ENCODE peak calls at places on chromosomes 13 and 19, in seven cellular contexts. One of them, this sample, is unnamed.
A peak's percentile ranks its signal among the peaks of the same experiment; 100 is the strongest.

GRCh38 chr19:38506723-38507550 is 73.4 kb downstream of the RYR1 start:
- DNase-seq in esophagus squamous epithelium: peak; percentile 52
- DNase-seq in NCI-H187: no peak
- DNase-seq in activated CD4-positive, alpha-beta T cell treated with anti-CD3 and anti-CD28 coated beads, Interleukin-2, amount 50 U/mL, for 1 hour: peak; percentile 84
- DNase-seq in progenitor cell of endocrine pancreas: peak; percentile 25
- DNase-seq in anterior cingulate cortex: peak; percentile 10
- DNase-seq in BE2C: peak; percentile 100
- DNase-seq in this sample: peak; percentile 56

GRCh38 chr13:42796747-42797356 is 15.5 kb downstream of the FAM216B start:
- DNase-seq in esophagus squamous epithelium: no peak
- DNase-seq in NCI-H187: no peak
- DNase-seq in activated CD4-positive, alpha-beta T cell treated with anti-CD3 and anti-CD28 coated beads, Interleukin-2, amount 50 U/mL, for 1 hour: no peak
- DNase-seq in progenitor cell of endocrine pancreas: no peak
- DNase-seq in anterior cingulate cortex: no peak
- DNase-seq in BE2C: no peak
- DNase-seq in this sample: no peak

GRCh38 chr19:35797663-35798062 is 15.0 kb downstream of the PRODH2 start:
- DNase-seq in esophagus squamous epithelium: no peak
- DNase-seq in NCI-H187: no peak
- DNase-seq in activated CD4-positive, alpha-beta T cell treated with anti-CD3 and anti-CD28 coated beads, Interleukin-2, amount 50 U/mL, for 1 hour: no peak
- DNase-seq in progenitor cell of endocrine pancreas: no peak
- DNase-seq in anterior cingulate cortex: peak; percentile 43
- DNase-seq in BE2C: no peak
- DNase-seq in this sample: no peak

GRCh38 chr19:30167976-30168635 is 204.1 kb upstream of the ZNF536 start:
- DNase-seq in esophagus squamous epithelium: no peak
- DNase-seq in NCI-H187: no peak
- DNase-seq in activated CD4-positive, alpha-beta T cell treated with anti-CD3 and anti-CD28 coated beads, Interleukin-2, amount 50 U/mL, for 1 hour: no peak
- DNase-seq in progenitor cell of endocrine pancreas: no peak
- DNase-seq in anterior cingulate cortex: no peak
- DNase-seq in BE2C: no peak
- DNase-seq in this sample: no peak

GRCh38 chr13:71865858-71866172 is 1.2 kb downstream of the DACH1 start:
- DNase-seq in esophagus squamous epithelium: no peak
- DNase-seq in NCI-H187: no peak
- DNase-seq in activated CD4-positive, alpha-beta T cell treated with anti-CD3 and anti-CD28 coated beads, Interleukin-2, amount 50 U/mL, for 1 hour: no peak
- DNase-seq in progenitor cell of endocrine pancreas: peak; percentile 14
- DNase-seq in anterior cingulate cortex: no peak
- DNase-seq in BE2C: peak; percentile 56
- DNase-seq in this sample: no peak

GRCh38 chr19:14361824-14362223 is 19.4 kb upstream of the ADGRE5 start:
- DNase-seq in esophagus squamous epithelium: no peak
- DNase-seq in NCI-H187: no peak
- DNase-seq in activated CD4-positive, alpha-beta T cell treated with anti-CD3 and anti-CD28 coated beads, Interleukin-2, amount 50 U/mL, for 1 hour: no peak
- DNase-seq in progenitor cell of endocrine pancreas: no peak
- DNase-seq in anterior cingulate cortex: no peak
- DNase-seq in BE2C: no peak
- DNase-seq in this sample: no peak

GRCh38 chr19:41029524-41030432 is 38.7 kb downstream of the CYP2B6 start:
- DNase-seq in esophagus squamous epithelium: no peak
- DNase-seq in NCI-H187: no peak
- DNase-seq in activated CD4-positive, alpha-beta T cell treated with anti-CD3 and anti-CD28 coated beads, Interleukin-2, amount 50 U/mL, for 1 hour: no peak
- DNase-seq in progenitor cell of endocrine pancreas: no peak
- DNase-seq in anterior cingulate cortex: no peak
- DNase-seq in BE2C: no peak
- DNase-seq in this sample: no peak

GRCh38 chr19:49655570-49656455 is 9.8 kb downstream of the IRF3 start:
- DNase-seq in esophagus squamous epithelium: no peak
- DNase-seq in NCI-H187: no peak
- DNase-seq in activated CD4-positive, alpha-beta T cell treated with anti-CD3 and anti-CD28 coated beads, Interleukin-2, amount 50 U/mL, for 1 hour: no peak
- DNase-seq in progenitor cell of endocrine pancreas: no peak
- DNase-seq in anterior cingulate cortex: no peak
- DNase-seq in BE2C: no peak
- DNase-seq in this sample: no peak

GRCh38 chr13:20161951-20162300 is 1.1 kb upstream of the GJA3 start:
- DNase-seq in esophagus squamous epithelium: no peak
- DNase-seq in NCI-H187: no peak
- DNase-seq in activated CD4-positive, alpha-beta T cell treated with anti-CD3 and anti-CD28 coated beads, Interleukin-2, amount 50 U/mL, for 1 hour: no peak
- DNase-seq in progenitor cell of endocrine pancreas: no peak
- DNase-seq in anterior cingulate cortex: no peak
- DNase-seq in BE2C: no peak
- DNase-seq in this sample: no peak

GRCh38 chr19:18777725-18778389 is 13.2 kb downstream of the COMP start:
- DNase-seq in esophagus squamous epithelium: no peak
- DNase-seq in NCI-H187: no peak
- DNase-seq in activated CD4-positive, alpha-beta T cell treated with anti-CD3 and anti-CD28 coated beads, Interleukin-2, amount 50 U/mL, for 1 hour: no peak
- DNase-seq in progenitor cell of endocrine pancreas: no peak
- DNase-seq in anterior cingulate cortex: no peak
- DNase-seq in BE2C: no peak
- DNase-seq in this sample: no peak

GRCh38 chr13:94362411-94362909 is 117.0 kb downstream of the DCT start:
- DNase-seq in esophagus squamous epithelium: peak; percentile 2
- DNase-seq in NCI-H187: peak; percentile 81
- DNase-seq in activated CD4-positive, alpha-beta T cell treated with anti-CD3 and anti-CD28 coated beads, Interleukin-2, amount 50 U/mL, for 1 hour: peak; percentile 46
- DNase-seq in progenitor cell of endocrine pancreas: peak; percentile 59
- DNase-seq in anterior cingulate cortex: peak; percentile 15
- DNase-seq in BE2C: peak; percentile 53
- DNase-seq in this sample: peak; percentile 65

GRCh38 chr19:48501961-48502719 is 9.5 kb downstream of the LMTK3 start:
- DNase-seq in esophagus squamous epithelium: peak; percentile 61
- DNase-seq in NCI-H187: peak; percentile 99
- DNase-seq in activated CD4-positive, alpha-beta T cell treated with anti-CD3 and anti-CD28 coated beads, Interleukin-2, amount 50 U/mL, for 1 hour: peak; percentile 76
- DNase-seq in progenitor cell of endocrine pancreas: peak; percentile 91
- DNase-seq in anterior cingulate cortex: no peak
- DNase-seq in BE2C: peak; percentile 77
- DNase-seq in this sample: peak; percentile 94

GRCh38 chr13:93216122-93216521 is 10.5 kb upstream of the GPC6 start:
- DNase-seq in esophagus squamous epithelium: no peak
- DNase-seq in NCI-H187: no peak
- DNase-seq in activated CD4-positive, alpha-beta T cell treated with anti-CD3 and anti-CD28 coated beads, Interleukin-2, amount 50 U/mL, for 1 hour: no peak
- DNase-seq in progenitor cell of endocrine pancreas: no peak
- DNase-seq in anterior cingulate cortex: no peak
- DNase-seq in BE2C: no peak
- DNase-seq in this sample: peak; percentile 97

GRCh38 chr19:46224773-46225172 is 4.8 kb upstream of the IGFL1 start:
- DNase-seq in esophagus squamous epithelium: no peak
- DNase-seq in NCI-H187: no peak
- DNase-seq in activated CD4-positive, alpha-beta T cell treated with anti-CD3 and anti-CD28 coated beads, Interleukin-2, amount 50 U/mL, for 1 hour: no peak
- DNase-seq in progenitor cell of endocrine pancreas: no peak
- DNase-seq in anterior cingulate cortex: no peak
- DNase-seq in BE2C: no peak
- DNase-seq in this sample: no peak

GRCh38 chr13:102707465-102707864 is 12.6 kb upstream of the METTL21C start:
- DNase-seq in esophagus squamous epithelium: no peak
- DNase-seq in NCI-H187: peak; percentile 71
- DNase-seq in activated CD4-positive, alpha-beta T cell treated with anti-CD3 and anti-CD28 coated beads, Interleukin-2, amount 50 U/mL, for 1 hour: no peak
- DNase-seq in progenitor cell of endocrine pancreas: no peak
- DNase-seq in anterior cingulate cortex: no peak
- DNase-seq in BE2C: no peak
- DNase-seq in this sample: no peak

GRCh38 chr13:84279166-84279565 is 396.9 kb upstream of the SLITRK1 start:
- DNase-seq in esophagus squamous epithelium: no peak
- DNase-seq in NCI-H187: no peak
- DNase-seq in activated CD4-positive, alpha-beta T cell treated with anti-CD3 and anti-CD28 coated beads, Interleukin-2, amount 50 U/mL, for 1 hour: no peak
- DNase-seq in progenitor cell of endocrine pancreas: no peak
- DNase-seq in anterior cingulate cortex: no peak
- DNase-seq in BE2C: no peak
- DNase-seq in this sample: no peak

GRCh38 chr19:38262585-38263268 is 1.6 kb upstream of the SPINT2 start:
- DNase-seq in esophagus squamous epithelium: no peak
- DNase-seq in NCI-H187: no peak
- DNase-seq in activated CD4-positive, alpha-beta T cell treated with anti-CD3 and anti-CD28 coated beads, Interleukin-2, amount 50 U/mL, for 1 hour: no peak
- DNase-seq in progenitor cell of endocrine pancreas: no peak
- DNase-seq in anterior cingulate cortex: no peak
- DNase-seq in BE2C: no peak
- DNase-seq in this sample: no peak

GRCh38 chr19:39407394-39407643 is 672 bp downstream of the ZFP36 start:
- DNase-seq in esophagus squamous epithelium: peak; percentile 39
- DNase-seq in NCI-H187: no peak
- DNase-seq in activated CD4-positive, alpha-beta T cell treated with anti-CD3 and anti-CD28 coated beads, Interleukin-2, amount 50 U/mL, for 1 hour: no peak
- DNase-seq in progenitor cell of endocrine pancreas: no peak
- DNase-seq in anterior cingulate cortex: no peak
- DNase-seq in BE2C: no peak
- DNase-seq in this sample: no peak

GRCh38 chr13:72448082-72448481 is 279.3 kb downstream of the MZT1 start:
- DNase-seq in esophagus squamous epithelium: no peak
- DNase-seq in NCI-H187: no peak
- DNase-seq in activated CD4-positive, alpha-beta T cell treated with anti-CD3 and anti-CD28 coated beads, Interleukin-2, amount 50 U/mL, for 1 hour: no peak
- DNase-seq in progenitor cell of endocrine pancreas: no peak
- DNase-seq in anterior cingulate cortex: no peak
- DNase-seq in BE2C: no peak
- DNase-seq in this sample: no peak

GRCh38 chr19:1929051-1929742 is 11.8 kb upstream of the CSNK1G2 start:
- DNase-seq in esophagus squamous epithelium: no peak
- DNase-seq in NCI-H187: peak; percentile 45
- DNase-seq in activated CD4-positive, alpha-beta T cell treated with anti-CD3 and anti-CD28 coated beads, Interleukin-2, amount 50 U/mL, for 1 hour: peak; percentile 80
- DNase-seq in progenitor cell of endocrine pancreas: peak; percentile 79
- DNase-seq in anterior cingulate cortex: peak; percentile 34
- DNase-seq in BE2C: peak; percentile 88
- DNase-seq in this sample: no peak

GRCh38 chr13:111912453-111912866 is 154.5 kb upstream of the SOX1 start:
- DNase-seq in esophagus squamous epithelium: no peak
- DNase-seq in NCI-H187: no peak
- DNase-seq in activated CD4-positive, alpha-beta T cell treated with anti-CD3 and anti-CD28 coated beads, Interleukin-2, amount 50 U/mL, for 1 hour: no peak
- DNase-seq in progenitor cell of endocrine pancreas: peak; percentile 7
- DNase-seq in anterior cingulate cortex: no peak
- DNase-seq in BE2C: no peak
- DNase-seq in this sample: no peak

GRCh38 chr19:35901854-35902661 is at the start of gene HCST:
- DNase-seq in esophagus squamous epithelium: no peak
- DNase-seq in NCI-H187: no peak
- DNase-seq in activated CD4-positive, alpha-beta T cell treated with anti-CD3 and anti-CD28 coated beads, Interleukin-2, amount 50 U/mL, for 1 hour: no peak
- DNase-seq in progenitor cell of endocrine pancreas: no peak
- DNase-seq in anterior cingulate cortex: no peak
- DNase-seq in BE2C: no peak
- DNase-seq in this sample: no peak

GRCh38 chr19:40611096-40611495 is 9.9 kb downstream of the LTBP4 start:
- DNase-seq in esophagus squamous epithelium: no peak
- DNase-seq in NCI-H187: no peak
- DNase-seq in activated CD4-positive, alpha-beta T cell treated with anti-CD3 and anti-CD28 coated beads, Interleukin-2, amount 50 U/mL, for 1 hour: no peak
- DNase-seq in progenitor cell of endocrine pancreas: no peak
- DNase-seq in anterior cingulate cortex: no peak
- DNase-seq in BE2C: no peak
- DNase-seq in this sample: no peak

GRCh38 chr13:75769141-75769905 is 133.2 kb downstream of the LMO7 start:
- DNase-seq in esophagus squamous epithelium: no peak
- DNase-seq in NCI-H187: no peak
- DNase-seq in activated CD4-positive, alpha-beta T cell treated with anti-CD3 and anti-CD28 coated beads, Interleukin-2, amount 50 U/mL, for 1 hour: no peak
- DNase-seq in progenitor cell of endocrine pancreas: no peak
- DNase-seq in anterior cingulate cortex: no peak
- DNase-seq in BE2C: peak; percentile 15
- DNase-seq in this sample: no peak

This sample was measured in iPS DF 19.7.